ENCODE peak calls at places on chromosomes 1 and 21, in seven cellular contexts. G is lung, Q is heart left ventricle, E is prostate gland, O is left ventricle myocardium inferior, N is choroid plexus epithelial cell, J is brain microvascular endothelial cell. U is an unnamed sample.

GRCh38 chr1:198880818-198881597 is 242.2 kb downstream of the PTPRC start:
- DNase-seq in G (no peak), Q (no peak), E (no peak), O (no peak), N (peak), J (peak), U (no peak)

GRCh38 chr1:184656221-184656620 is 98.4 kb downstream of the EDEM3 start:
- DNase-seq in G (no peak), Q (no peak), E (no peak), O (no peak), N (no peak), J (no peak), U (no peak)

GRCh38 chr21:34592120-34592561 is 22.8 kb downstream of the RCAN1 start:
- DNase-seq in G (no peak), Q (peak), E (no peak), O (peak), N (no peak), J (peak), U (no peak)

GRCh38 chr1:198088360-198089071 is 68.3 kb upstream of the NEK7 start:
- DNase-seq in G (peak), Q (no peak), E (no peak), O (no peak), N (peak), J (peak), U (no peak)

GRCh38 chr21:38787461-38788274 is 18.1 kb upstream of the ETS2 start:
- DNase-seq in G (no peak), Q (no peak), E (peak), O (no peak), N (peak), J (peak), U (no peak)

GRCh38 chr1:48673725-48674124 is 103.0 kb downstream of the BEND5 start:
- DNase-seq in G (no peak), Q (no peak), E (no peak), O (no peak), N (peak), J (no peak), U (no peak)

GRCh38 chr1:21035794-21036193 is 140.9 kb downstream of the EIF4G3 start:
- DNase-seq in G (no peak), Q (no peak), E (no peak), O (no peak), N (no peak), J (no peak), U (no peak)

GRCh38 chr1:53477626-53478025 is 18.4 kb downstream of the DMRTB1 start:
- DNase-seq in G (no peak), Q (no peak), E (no peak), O (no peak), N (no peak), J (no peak), U (peak)

GRCh38 chr1:1283821-1284220 is 3.6 kb downstream of the SCNN1D start:
- DNase-seq in G (no peak), Q (no peak), E (no peak), O (no peak), N (no peak), J (no peak), U (no peak)

GRCh38 chr21:46096596-46096981 is 1.3 kb upstream of the COL6A2 start:
- DNase-seq in G (no peak), Q (no peak), E (no peak), O (no peak), N (no peak), J (no peak), U (peak)

GRCh38 chr1:67273591-67273990 is 34.1 kb upstream of the IL12RB2 start:
- DNase-seq in G (no peak), Q (no peak), E (no peak), O (no peak), N (no peak), J (no peak), U (no peak)

GRCh38 chr1:160284220-160284781 is 632 bp downstream of the PEX19 start:
- DNase-seq in G (peak), Q (no peak), E (no peak), O (no peak), N (peak), J (peak), U (no peak)

GRCh38 chr1:214296860-214297699 is 16.1 kb downstream of the SMYD2 start:
- DNase-seq in G (no peak), Q (no peak), E (no peak), O (no peak), N (peak), J (peak), U (no peak)

GRCh38 chr1:3695326-3696217 is 43.3 kb downstream of the TP73 start:
- DNase-seq in G (peak), Q (peak), E (no peak), O (peak), N (peak), J (peak), U (no peak)

GRCh38 chr21:33403128-33403785 is at the start of gene IFNGR2:
- DNase-seq in G (no peak), Q (peak), E (no peak), O (peak), N (peak), J (no peak), U (peak)

GRCh38 chr1:24724345-24725208 is 20.7 kb upstream of the CLIC4 start:
- DNase-seq in G (no peak), Q (no peak), E (no peak), O (no peak), N (peak), J (peak), U (no peak)

GRCh38 chr1:45765999-45766792 is 15.7 kb upstream of the IPP start:
- DNase-seq in G (no peak), Q (no peak), E (no peak), O (no peak), N (no peak), J (no peak), U (no peak)

GRCh38 chr21:17796503-17796902 is 22.7 kb downstream of the C21orf91 start:
- DNase-seq in G (no peak), Q (no peak), E (no peak), O (no peak), N (no peak), J (no peak), U (no peak)

GRCh38 chr1:73593804-73594203 is 604.2 kb downstream of the LRRIQ3 start:
- DNase-seq in G (no peak), Q (no peak), E (no peak), O (no peak), N (no peak), J (peak), U (no peak)

GRCh38 chr1:236063919-236064673 is 794 bp downstream of the NID1 start:
- DNase-seq in G (peak), Q (peak), E (peak), O (peak), N (peak), J (peak), U (peak)

GRCh38 chr1:215567491-215568286 is 585 bp downstream of the KCTD3 start:
- DNase-seq in G (no peak), Q (peak), E (peak), O (peak), N (peak), J (peak), U (peak)

GRCh38 chr21:46031484-46031883 is 49.9 kb downstream of the COL6A1 start:
- DNase-seq in G (no peak), Q (no peak), E (no peak), O (no peak), N (no peak), J (no peak), U (no peak)

GRCh38 chr1:30054126-30054525 is 669.3 kb downstream of the MATN1 start:
- DNase-seq in G (no peak), Q (no peak), E (no peak), O (no peak), N (no peak), J (no peak), U (no peak)

GRCh38 chr1:23964235-23964668 is 4.6 kb downstream of the PNRC2 start:
- DNase-seq in G (no peak), Q (no peak), E (no peak), O (no peak), N (no peak), J (no peak), U (no peak)

DNA sequence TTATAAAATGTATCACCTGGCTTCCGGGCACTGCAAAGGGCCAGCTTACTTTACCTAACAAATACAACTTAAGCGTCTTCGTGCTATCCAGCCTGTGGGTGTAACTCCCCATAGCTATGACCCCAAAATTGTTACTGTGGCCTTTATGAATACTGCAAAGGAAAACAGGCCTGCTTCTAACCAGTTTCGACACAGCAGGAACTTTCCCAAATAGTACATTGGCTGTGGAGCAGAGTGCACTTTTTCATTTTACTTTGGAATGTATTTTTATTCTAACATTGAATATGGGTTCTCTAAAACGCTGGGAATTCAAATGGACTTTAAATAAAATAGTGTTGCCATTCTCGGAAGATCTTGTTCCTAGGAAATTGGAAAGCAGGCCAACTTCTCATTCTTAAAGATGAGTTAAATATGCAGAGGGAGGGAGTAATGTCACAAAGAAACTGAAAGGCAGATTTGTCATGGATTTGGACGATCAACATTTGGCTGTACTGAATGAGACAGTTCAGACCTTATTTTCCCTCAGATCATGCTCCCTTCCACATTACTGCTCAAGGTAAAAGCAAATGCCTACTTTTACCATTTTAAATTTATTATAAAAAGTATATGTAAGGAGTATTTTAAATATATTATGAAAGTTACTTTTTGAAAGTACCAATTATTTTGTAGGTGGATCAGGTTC is 39.7 kb upstream of the ARHGAP29 start:
- DNase-seq in G (no peak), Q (no peak), E (no peak), O (no peak), N (peak), J (no peak), U (no peak)
- H3K4me3 ChIP-seq in G (no peak), Q (no peak), E (no peak), O (no peak), N (no peak), J (no peak), U (no peak)

DNA sequence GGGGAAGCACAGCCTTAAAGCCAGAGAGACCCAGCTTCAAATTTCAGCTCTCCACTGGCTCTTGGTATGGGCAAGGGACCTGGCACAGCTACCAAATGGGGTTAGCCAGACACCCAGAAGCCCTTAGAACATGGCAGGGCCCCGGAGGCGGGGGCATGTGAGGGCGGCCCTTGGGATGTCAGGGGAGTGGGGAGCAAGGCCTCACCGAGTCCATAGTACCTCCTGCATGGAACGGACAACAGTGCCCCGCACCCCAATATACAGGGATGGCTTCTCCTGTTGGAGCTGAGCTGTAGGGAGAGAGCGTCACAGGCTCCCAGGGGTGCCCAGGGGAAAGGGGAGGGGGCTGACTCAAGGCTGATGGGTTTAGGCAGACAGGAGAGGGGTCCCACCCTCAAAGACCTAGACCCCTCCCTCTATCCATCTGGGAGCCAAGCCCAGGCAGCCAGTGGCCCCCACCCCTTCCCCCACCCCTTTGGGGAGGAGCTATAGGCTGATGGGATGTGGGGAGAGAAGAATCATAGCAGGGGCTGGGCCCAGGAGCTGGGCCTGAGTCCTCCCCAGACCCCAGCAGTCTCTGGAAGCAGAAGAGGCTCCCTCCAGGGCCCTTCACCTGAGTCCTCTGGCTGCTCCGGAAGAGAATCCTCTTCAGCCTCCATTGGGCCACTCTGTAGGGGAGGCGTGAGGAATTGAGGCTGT is 16.5 kb downstream of the SPOCD1 start:
- DNase-seq in G (no peak), Q (no peak), E (no peak), O (no peak), N (no peak), J (no peak), U (peak)
- H3K4me3 ChIP-seq in G (no peak), Q (no peak), E (no peak), O (no peak), N (no peak), J (no peak), U (no peak)

GRCh38 chr1:183483224-183483623 is 10.9 kb downstream of the SMG7 start:
- DNase-seq in G (no peak), Q (no peak), E (no peak), O (no peak), N (no peak), J (no peak), U (no peak)

GRCh38 chr1:183476081-183476480 is 3.8 kb downstream of the SMG7 start:
- DNase-seq in G (no peak), Q (no peak), E (no peak), O (no peak), N (no peak), J (no peak), U (no peak)

GRCh38 chr1:183473286-183473536 is 912 bp downstream of the SMG7 start:
- DNase-seq in G (no peak), Q (no peak), E (no peak), O (no peak), N (no peak), J (no peak), U (no peak)

GRCh38 chr1:183480971-183481431 is 8.7 kb downstream of the SMG7 start:
- DNase-seq in G (no peak), Q (no peak), E (no peak), O (no peak), N (peak), J (no peak), U (no peak)

DNA sequence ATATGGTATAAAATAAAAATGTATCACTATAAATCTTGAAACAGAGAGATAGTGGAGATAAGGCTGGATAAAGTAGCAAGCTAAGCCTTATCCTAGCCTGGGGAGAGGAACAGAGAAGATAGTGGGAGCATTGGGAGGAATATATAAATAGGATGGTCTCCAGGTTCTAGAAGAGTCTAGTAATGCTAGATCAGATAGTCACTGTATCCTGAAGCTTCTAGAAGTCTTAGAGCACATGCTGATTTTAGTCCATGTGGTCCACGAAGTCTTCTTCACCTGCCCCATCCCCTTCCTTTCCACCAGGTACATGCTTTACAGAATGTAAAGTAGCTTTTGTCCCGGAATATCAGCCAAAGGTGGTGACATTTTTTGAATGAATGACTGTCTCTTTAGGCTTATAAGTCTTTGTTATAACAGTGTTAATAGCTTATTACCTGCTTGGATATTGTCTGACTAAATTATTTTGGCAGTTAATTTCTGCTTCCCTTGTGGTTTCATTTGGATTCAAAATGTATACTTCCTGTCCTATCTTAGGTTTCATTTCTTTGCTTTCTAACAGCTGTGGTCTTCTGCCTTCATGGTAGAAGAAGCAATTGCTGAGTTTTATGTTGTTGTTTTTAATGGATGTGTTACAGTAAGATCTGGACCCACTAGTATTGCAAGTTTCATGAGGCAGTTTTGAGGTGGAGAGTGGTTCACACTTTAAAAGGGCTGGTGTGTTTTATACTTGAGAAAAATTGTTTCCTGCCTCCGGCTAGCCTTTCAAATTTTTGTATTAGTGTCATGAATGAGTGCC is 5.9 kb downstream of the SMG7 start:
- DNase-seq in G (no peak), Q (no peak), E (no peak), O (no peak), N (no peak), J (no peak), U (no peak)
- H3K4me3 ChIP-seq in G (no peak), Q (no peak), E (no peak), O (no peak), N (no peak), J (no peak), U (no peak)

DNA sequence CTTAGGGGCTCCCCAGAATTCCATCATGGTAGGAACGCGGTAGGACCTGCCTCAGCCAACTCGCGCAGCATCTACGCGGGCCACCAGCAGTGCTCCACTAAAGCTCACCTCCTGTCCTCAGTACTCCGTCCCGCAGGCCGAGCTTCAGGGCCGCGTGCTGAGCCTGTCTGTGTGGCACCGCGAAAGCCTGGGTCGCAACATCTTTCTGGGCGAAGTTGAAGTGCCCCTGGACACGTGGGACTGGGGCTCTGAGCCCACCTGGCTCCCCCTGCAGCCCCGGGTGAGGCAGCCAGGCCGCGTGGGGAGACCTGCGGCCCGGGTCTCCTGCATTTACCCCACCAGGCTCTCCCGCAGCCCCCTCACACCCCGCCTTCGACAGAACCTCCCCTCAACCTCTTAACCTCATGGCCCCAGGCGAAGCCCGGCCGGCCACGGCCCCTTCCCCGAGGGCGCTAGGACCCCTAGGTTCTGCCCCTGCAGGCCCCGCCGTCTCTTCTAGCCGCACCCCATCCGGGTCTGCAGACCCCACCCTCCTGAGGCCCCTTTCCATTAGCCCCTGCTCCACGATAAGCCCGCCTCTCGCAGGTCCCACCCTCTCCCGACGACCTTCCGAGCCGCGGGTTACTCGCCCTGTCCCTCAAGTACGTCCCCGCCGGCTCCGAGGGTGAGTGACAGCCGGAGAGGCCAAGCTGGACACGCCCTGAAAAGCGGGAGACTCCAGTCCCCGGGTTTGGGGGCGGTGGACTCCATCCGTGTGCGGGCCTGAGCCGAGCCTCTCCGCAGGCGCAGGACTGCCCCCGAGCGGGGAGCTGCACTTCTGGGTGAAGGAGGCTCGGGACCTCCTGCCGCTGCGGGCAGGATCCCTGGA is 9.1 kb downstream of the SYTL1 start:
- DNase-seq in G (no peak), Q (peak), E (no peak), O (peak), N (peak), J (no peak), U (no peak)
- H3K4me3 ChIP-seq in G (no peak), Q (peak), E (no peak), O (peak), N (peak), J (peak), U (peak)

U was measured in sigmoid colon.